ENCODE peak calls at places on chromosomes 16 and 17, in four cellular contexts. N is heart left ventricle, Y is NCI-H1417 treated with DMSO at 0.1 percent for 48 hours, T is osteocyte. O is an unnamed sample.

GRCh38 chr16:19147627-19148026 is 20.4 kb upstream of the SYT17 start:
- DNase-seq in N (no peak), T (no peak), Y (no peak), O (no peak)

GRCh38 chr16:69417537-69418199 is 6.8 kb upstream of the CYB5B start:
- DNase-seq in Y (no peak), T (no peak), N (no peak), O (no peak)

GRCh38 chr17:51103050-51103449 is 17.6 kb downstream of the SPAG9 start:
- DNase-seq in N (no peak), T (no peak), Y (no peak), O (no peak)

GRCh38 chr16:67393111-67393789 is at the start of gene TPPP3:
- DNase-seq in Y (no peak), T (peak), N (peak), O (peak)

GRCh38 chr17:81713556-81714411 is 1.7 kb downstream of the SLC25A10 start:
- DNase-seq in T (no peak), N (no peak), Y (no peak), O (no peak)

GRCh38 chr17:76131692-76132573 is 9.1 kb downstream of the FOXJ1 start:
- DNase-seq in N (no peak), T (no peak), Y (no peak), O (no peak)

GRCh38 chr16:68369168-68369567 is 58.3 kb downstream of the PRMT7 start:
- DNase-seq in Y (no peak), T (no peak), N (no peak), O (peak)

GRCh38 chr17:30942311-30943079 is 20.8 kb downstream of the ADAP2 start:
- DNase-seq in N (no peak), T (no peak), Y (no peak), O (no peak)

GRCh38 chr16:31090540-31090939 is 1.8 kb upstream of the PRSS53 start:
- DNase-seq in N (no peak), T (no peak), Y (no peak), O (no peak)

GRCh38 chr16:63361032-63361624 is 1324.9 kb upstream of the CDH8 start:
- DNase-seq in T (no peak), Y (peak), N (no peak), O (no peak)

GRCh38 chr17:47882247-47882646 is 13.8 kb upstream of the SP2 start:
- DNase-seq in T (no peak), Y (no peak), N (no peak), O (peak)

GRCh38 chr16:15843635-15844279 is 13.1 kb downstream of the MYH11 start:
- DNase-seq in N (no peak), T (no peak), Y (no peak), O (no peak)

GRCh38 chr17:31068291-31068690 is 26.5 kb upstream of the NF1 start:
- DNase-seq in Y (no peak), T (no peak), N (peak), O (no peak)

GRCh38 chr17:51045616-51046526 is 74.8 kb downstream of the SPAG9 start:
- DNase-seq in N (no peak), Y (no peak), T (no peak), O (no peak)

GRCh38 chr16:56279132-56279531 is 87.8 kb downstream of the GNAO1 start:
- DNase-seq in Y (no peak), T (no peak), N (no peak), O (no peak)

GRCh38 chr17:64459284-64459747 is 10.4 kb downstream of the MILR1 start:
- DNase-seq in N (no peak), Y (no peak), T (no peak), O (no peak)

GRCh38 chr17:36593651-36594316 is 2.1 kb downstream of the DHRS11 start:
- DNase-seq in N (no peak), T (no peak), Y (no peak), O (no peak)

GRCh38 chr17:45127583-45128300 is 4.6 kb downstream of the PLCD3 start:
- DNase-seq in T (no peak), N (peak), Y (no peak), O (peak)

GRCh38 chr17:37225458-37225857 is 150.3 kb upstream of the C17orf78 start:
- DNase-seq in N (no peak), T (no peak), Y (no peak), O (no peak)

GRCh38 chr16:84514874-84515835 is 10.7 kb upstream of the MEAK7 start:
- DNase-seq in N (peak), T (no peak), Y (no peak), O (peak)

GRCh38 chr17:49390548-49391324 is 23.9 kb downstream of the PHB1 start:
- DNase-seq in Y (no peak), N (peak), T (no peak), O (no peak)

GRCh38 chr16:57623251-57624043 is 5.0 kb upstream of the ADGRG1 start:
- DNase-seq in T (no peak), Y (no peak), N (no peak), O (no peak)

GRCh38 chr17:36723459-36723858 is 122.1 kb downstream of the MRM1 start:
- DNase-seq in T (no peak), Y (no peak), N (no peak), O (no peak)

GRCh38 chr17:28395426-28395825 is 10.6 kb downstream of the SLC46A1 start:
- DNase-seq in T (no peak), N (no peak), Y (no peak), O (no peak)

O was measured in aorta.